ENCODE peak calls at places on chromosomes 4 and X, in ten cellular contexts. F is Peyer's patch; W is left lung; Q is Panc1; O is mucosa of descending colon; B is endodermal cell; P is CD8-positive, alpha-beta memory T cell; A is pancreas; D is lower lobe of right lung; M is left ventricle myocardium inferior. X is an unnamed sample. For H3K9me3, the result is how much of the 10 kb centered on the place peaks cover.

GRCh38 chrX:41981481-41982013 is 58.2 kb upstream of the CASK start:
- DNase-seq in D (no peak), Q (no peak), M (no peak), B (no peak), W (no peak), A (no peak), P (no peak), F (no peak), O (no peak), X (no peak)

GRCh38 chr4:99710020-99710419 is 52.4 kb upstream of the C4orf54 start:
- DNase-seq in Q (no peak), A (no peak), D (no peak), W (no peak), F (no peak), M (no peak), B (no peak), P (no peak), O (no peak), X (no peak)

GRCh38 chr4:155614111-155614762 is 52.4 kb upstream of the GUCY1A1 start:
- DNase-seq in P (no peak), B (no peak), M (no peak), D (no peak), A (no peak), O (no peak), Q (no peak), W (no peak), F (no peak), X (no peak)

GRCh38 chr4:152399246-152399645 is 136.6 kb downstream of the FBXW7 start:
- DNase-seq in A (no peak), M (no peak), P (peak), B (no peak), F (no peak), D (no peak), Q (no peak), W (no peak), O (no peak), X (no peak)

GRCh38 chrX:443676-444210 is 57.0 kb upstream of the PPP2R3B start:
- DNase-seq in B (no peak), W (no peak), O (no peak), M (no peak), Q (no peak), A (no peak), F (no peak), D (no peak), P (no peak), X (no peak)

GRCh38 chr4:113677333-113677732 is 84.2 kb downstream of the CAMK2D start:
- DNase-seq in B (no peak), P (peak), M (no peak), F (no peak), O (no peak), W (no peak), Q (no peak), A (no peak), D (no peak), X (no peak)

GRCh38 chrX:55201930-55202579 is 18.1 kb upstream of the PAGE5 start:
- DNase-seq in O (no peak), B (no peak), M (no peak), W (no peak), A (no peak), D (no peak), F (no peak), Q (no peak), P (no peak), X (no peak)

GRCh38 chrX:16828126-16828908 is 41.8 kb downstream of the RBBP7 start:
- DNase-seq in F (no peak), P (no peak), W (no peak), D (no peak), O (no peak), M (no peak), A (no peak), B (no peak), Q (no peak), X (no peak)

GRCh38 chr4:17109126-17109525 is 210.7 kb upstream of the LDB2 start:
- DNase-seq in Q (no peak), A (no peak), F (no peak), D (no peak), O (no peak), W (no peak), B (no peak), P (no peak), M (no peak), X (no peak)

GRCh38 chr4:69731826-69732225 is 28.6 kb downstream of the SULT1B1 start:
- DNase-seq in P (no peak), D (no peak), W (no peak), Q (no peak), M (no peak), O (no peak), A (no peak), B (no peak), F (no peak), X (no peak)

GRCh38 chr4:71732706-71733105 is 51.2 kb downstream of the GC start:
- DNase-seq in O (no peak), D (no peak), Q (no peak), P (no peak), A (no peak), M (no peak), B (no peak), W (no peak), F (no peak), X (no peak)

GRCh38 chr4:173367285-173367684 is 3.5 kb upstream of the SAP30 start:
- DNase-seq in M (no peak), P (no peak), A (no peak), O (no peak), D (no peak), W (no peak), B (no peak), Q (no peak), F (no peak), X (no peak)

GRCh38 chrX:142001934-142002333 is 98.2 kb downstream of the MAGEC1 start:
- DNase-seq in B (no peak), Q (no peak), W (no peak), F (no peak), P (no peak), D (no peak), A (no peak), O (no peak), M (no peak), X (no peak)

GRCh38 chrX:15511563-15511962 is 11.0 kb downstream of the BMX start:
- DNase-seq in W (no peak), D (no peak), F (no peak), O (no peak), B (no peak), A (no peak), M (no peak), P (no peak), Q (no peak), X (no peak)

GRCh38 chrX:48179691-48180090 is 16.9 kb downstream of the SSX5 start:
- DNase-seq in P (no peak), B (no peak), W (no peak), M (no peak), F (no peak), Q (no peak), O (no peak), A (no peak), D (no peak), X (no peak)

GRCh38 chr4:185708348-185708747 is 103.6 kb downstream of the SORBS2 start:
- DNase-seq in D (no peak), B (no peak), O (no peak), F (no peak), Q (no peak), M (no peak), A (no peak), P (no peak), W (no peak), X (no peak)

GRCh38 chrX:40096395-40097091 is 1.2 kb downstream of the BCOR start:
- DNase-seq in F (peak), D (peak), O (peak), Q (no peak), A (peak), M (peak), B (peak), P (peak), W (peak), X (peak)

GRCh38 chr4:119587796-119588195 is 40.8 kb downstream of the PDE5A start:
- DNase-seq in W (no peak), M (no peak), D (no peak), A (no peak), F (no peak), Q (no peak), O (no peak), P (no peak), B (no peak), X (no peak)

GRCh38 chr4:56134272-56134671 is 185.5 kb downstream of the CEP135 start:
- DNase-seq in W (no peak), A (no peak), Q (no peak), P (no peak), M (peak), B (peak), O (no peak), D (no peak), F (no peak), X (no peak)

GRCh38 chrX:128106630-128107029 is 54.4 kb upstream of the ACTRT1 start:
- DNase-seq in F (no peak), A (no peak), P (no peak), O (no peak), D (no peak), M (no peak), Q (peak), B (peak), W (no peak), X (no peak)

GRCh38 chrX:150547511-150548115 is 20.8 kb upstream of the MTM1 start:
- DNase-seq in D (peak), Q (no peak), W (peak), F (peak), O (peak), B (peak), M (peak), A (peak), P (no peak), X (no peak)

GRCh38 chr4:139599594-139600374 is 43.8 kb upstream of the SETD7 start:
- DNase-seq in P (no peak), B (no peak), W (no peak), M (no peak), O (no peak), A (no peak), D (no peak), F (no peak), Q (peak), X (no peak)

GRCh38 chr4:38673109-38673978 is 9.3 kb downstream of the KLF3 start:
- DNase-seq in A (no peak), M (peak), F (peak), P (peak), Q (no peak), W (peak), O (peak), D (peak), B (peak), X (no peak)

GRCh38 chr4:825063-825968 is 613 bp downstream of the CPLX1 start:
- DNase-seq in O (peak), Q (no peak), F (peak), A (peak), P (peak), M (no peak), W (peak), D (peak), B (peak), X (no peak)

GRCh38 chrX:7198499-7198898 is 50.5 kb upstream of the PUDP start:
- DNase-seq in W (no peak), F (no peak), P (no peak), B (no peak), A (no peak), D (no peak), M (no peak), O (no peak), Q (no peak), X (no peak)

GRCh38 chrX:28946846-28947245 is 359.6 kb downstream of the IL1RAPL1 start:
- DNase-seq in P (no peak), Q (no peak), D (no peak), W (no peak), A (no peak), B (no peak), O (no peak), F (no peak), M (no peak), X (no peak)

GRCh38 chr4:24973471-24974251 is 57.1 kb downstream of the LGI2 start:
- DNase-seq in M (peak), O (peak), B (peak), P (no peak), W (peak), Q (no peak), D (peak), A (no peak), F (peak), X (no peak)

GRCh38 chrX:31266172-31267076 is 194.6 kb upstream of the FTHL17 start:
- DNase-seq in D (peak), W (peak), A (peak), O (peak), P (no peak), F (peak), Q (no peak), M (peak), B (peak), X (no peak)

GRCh38 chr4:94559351-94559806 is 107.6 kb downstream of the PDLIM5 start:
- DNase-seq in P (no peak), W (no peak), B (no peak), A (no peak), M (no peak), F (no peak), O (no peak), D (no peak), Q (no peak), X (no peak)

GRCh38 chr4:132001542-132001941 is 1147.6 kb upstream of the PCDH10 start:
- DNase-seq in B (no peak), A (no peak), F (no peak), D (no peak), O (no peak), M (no peak), W (no peak), Q (no peak), P (no peak), X (no peak)

GRCh38 chr4:152089564-152089963 is 328.8 kb upstream of the GATB start:
- DNase-seq in O (no peak), A (no peak), M (no peak), F (no peak), D (no peak), P (no peak), W (no peak), B (no peak), Q (no peak), X (no peak)

GRCh38 chr4:83043801-83044407 is 8.9 kb downstream of the COPS4 start:
- DNase-seq in D (no peak), M (no peak), O (no peak), B (no peak), W (no peak), A (no peak), P (no peak), Q (no peak), F (no peak), X (no peak)

GRCh38 chr4:152708361-152708760 is 28.6 kb upstream of the TMEM154 start:
- DNase-seq in W (no peak), Q (no peak), F (no peak), P (no peak), B (no peak), O (no peak), D (no peak), M (no peak), A (no peak), X (no peak)

GRCh38 chrX:134685662-134686061 is 27.4 kb upstream of the PLAC1 start:
- DNase-seq in M (no peak), W (no peak), A (no peak), P (no peak), D (no peak), Q (no peak), B (no peak), F (no peak), O (no peak), X (no peak)

GRCh38 chrX:146409528-146409927 is 400.0 kb upstream of the CXorf51B start:
- DNase-seq in Q (no peak), P (no peak), F (no peak), D (no peak), O (no peak), B (no peak), W (no peak), A (no peak), M (no peak), X (no peak)
- H3K9me3 ChIP-seq in Q (under half), P (under half), F (under half), D (under half), O (under half), B (under half), W (under half), A (under half), M (under half), X (under half)

DNA sequence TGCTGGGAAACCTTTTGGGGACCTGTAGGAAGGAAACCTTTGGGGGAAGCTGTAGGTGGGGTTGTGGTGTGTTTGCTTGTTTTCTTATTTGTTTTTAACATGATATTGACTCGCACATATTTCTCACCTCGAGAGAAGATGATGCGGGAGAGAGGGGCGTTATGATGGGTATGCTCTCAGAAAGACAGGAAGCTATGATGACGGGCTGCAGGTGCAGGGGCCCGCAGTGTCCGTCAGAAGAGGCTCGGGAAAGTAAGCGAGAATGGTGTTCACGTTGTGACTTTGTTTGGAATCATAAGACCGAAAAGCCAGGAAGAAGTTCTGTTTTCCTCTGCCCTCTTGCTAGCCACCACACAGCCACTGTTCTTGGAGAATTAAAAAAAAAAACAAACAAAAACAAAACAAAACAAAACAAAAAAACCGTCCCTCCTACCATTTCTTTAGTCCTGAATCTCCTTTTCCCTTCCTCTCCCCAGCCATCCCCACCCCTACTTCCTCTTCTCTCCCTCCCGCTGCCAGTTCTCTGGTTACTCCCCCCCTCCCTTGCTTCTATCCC is 369 bp upstream of the BMP3 start:
- DNase-seq in W (no peak), P (no peak), F (no peak), Q (no peak), D (no peak), B (no peak), A (no peak), M (no peak), O (no peak), X (no peak)
- H3K4me3 ChIP-seq in W (peak), P (no peak), F (peak), Q (peak), D (peak), B (peak), A (no peak), M (peak), O (no peak), X (peak)

DNA sequence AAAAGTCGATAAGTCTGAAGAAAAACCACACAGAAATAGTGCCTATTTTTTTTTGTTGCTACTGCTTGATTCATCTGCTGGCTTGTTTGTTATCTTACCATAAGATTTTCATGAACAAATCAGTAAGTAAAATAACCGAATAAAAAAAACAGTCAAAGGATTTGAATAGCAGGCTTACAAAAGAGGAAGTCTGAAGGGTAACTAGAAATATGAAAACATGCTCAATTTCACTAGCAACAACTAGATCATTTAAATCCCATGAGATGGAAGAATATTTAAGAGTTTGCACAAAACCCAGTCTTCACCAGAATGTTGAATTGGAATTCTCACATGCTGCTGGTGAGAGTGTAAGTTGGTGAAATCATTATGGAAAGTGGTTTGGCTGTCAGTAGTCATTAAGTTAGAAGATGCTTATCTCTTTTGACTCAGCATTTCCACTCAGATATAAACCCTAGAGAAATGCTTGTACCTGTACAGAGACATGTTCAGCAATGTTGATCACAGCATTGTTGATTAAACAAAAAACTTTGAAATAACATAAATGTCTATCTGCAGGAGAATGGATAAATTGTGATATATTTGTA is 110.1 kb downstream of the PGRMC2 start:
- DNase-seq in Q (no peak), W (no peak), D (no peak), A (no peak), M (no peak), B (no peak), O (no peak), P (no peak), F (no peak), X (no peak)
- H3K9me3 ChIP-seq in Q (under half), W (under half), D (under half), A (under half), M (under half), B (under half), O (under half), P (under half), F (under half), X (under half)

GRCh38 chrX:130167040-130167439 is 1.4 kb upstream of the AIFM1 start:
- DNase-seq in P (no peak), W (no peak), Q (no peak), B (no peak), O (no peak), F (no peak), M (no peak), A (no peak), D (no peak), X (no peak)
- H3K4me3 ChIP-seq in P (no peak), W (peak), Q (peak), B (peak), O (no peak), F (no peak), M (peak), A (no peak), D (no peak), X (no peak)

GRCh38 chrX:88366314-88366713 is 380.7 kb upstream of the CPXCR1 start:
- DNase-seq in P (no peak), Q (no peak), A (no peak), D (no peak), M (no peak), W (no peak), F (no peak), O (no peak), B (no peak), X (no peak)
- H3K9me3 ChIP-seq in P (under half), Q (under half), A (under half), D (under half), M (under half), W (under half), F (under half), O (under half), B (under half), X (under half)

GRCh38 chr4:169008478-169008877 is 1.6 kb downstream of the CBR4 start:
- DNase-seq in Q (no peak), M (no peak), B (no peak), D (no peak), W (no peak), O (no peak), P (no peak), A (no peak), F (no peak), X (no peak)
- H3K4me3 ChIP-seq in Q (peak), M (peak), B (peak), D (peak), W (peak), O (no peak), P (peak), A (no peak), F (peak), X (no peak)

DNA sequence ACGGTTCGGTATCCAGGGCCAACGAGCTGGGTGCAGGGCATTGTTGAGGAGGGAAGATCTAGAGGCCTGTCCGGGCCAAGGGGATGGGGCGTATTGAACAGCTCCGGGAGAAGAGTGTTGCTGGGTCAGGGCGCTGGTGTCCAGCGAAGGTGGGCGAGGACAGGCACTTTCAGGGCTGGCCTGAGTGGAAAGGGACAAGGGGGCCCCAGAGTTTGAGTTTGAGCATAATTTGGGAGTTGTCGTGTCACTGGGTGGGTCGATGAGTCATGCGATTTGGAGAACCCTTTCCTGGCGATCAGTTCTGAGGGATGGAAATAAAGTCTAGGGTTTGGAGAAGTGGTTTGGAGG is 299 bp downstream of the PRRG3 start:
- DNase-seq in M (no peak), D (no peak), B (no peak), Q (no peak), A (no peak), P (no peak), O (no peak), W (no peak), F (no peak), X (no peak)
- H3K9me3 ChIP-seq in M (under half), D (under half), B (under half), Q (under half), A (under half), P (under half), O (under half), W (under half), F (under half), X (under half)

DNA sequence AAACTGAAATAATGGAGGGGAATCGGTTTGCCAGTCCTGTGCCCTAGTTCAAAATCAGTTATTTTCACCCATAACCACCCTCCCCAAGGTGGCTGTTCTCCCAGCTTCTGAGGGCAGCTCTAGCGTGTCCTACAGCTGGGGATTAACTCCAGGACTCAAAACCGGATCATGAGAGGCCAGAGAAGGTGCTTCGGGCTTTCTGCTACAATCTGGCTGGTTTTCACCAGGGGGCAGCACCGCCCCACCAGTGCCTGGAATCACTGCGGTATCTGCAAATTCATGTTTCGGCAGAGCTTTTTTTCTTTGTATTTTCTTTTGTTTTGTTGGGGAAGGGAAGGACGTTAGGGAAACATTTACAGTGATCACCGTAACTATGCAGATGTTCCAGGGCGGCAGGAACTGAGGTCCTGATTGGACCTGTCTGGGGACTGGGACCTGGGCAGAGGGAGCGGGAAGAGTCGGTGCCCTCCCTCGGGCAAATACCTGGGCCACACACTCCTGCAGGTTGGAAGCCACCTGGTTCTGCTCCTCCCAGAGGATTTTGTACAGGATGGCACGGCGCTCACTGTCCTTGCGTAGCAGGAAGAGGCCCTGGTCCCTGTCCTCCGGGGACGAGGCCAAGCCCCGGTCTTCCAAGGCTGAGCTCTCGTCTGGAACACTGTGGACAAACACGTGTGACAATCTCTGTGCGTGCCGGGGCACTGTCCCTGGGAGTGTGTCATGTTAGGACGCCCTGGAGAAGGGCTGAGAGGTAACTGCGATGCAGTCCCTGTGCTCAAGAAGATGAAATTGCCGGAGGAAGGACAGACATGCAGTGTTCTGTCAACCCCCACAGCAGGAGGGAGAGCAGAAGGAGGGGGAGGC is 28.7 kb downstream of the PDHA1 start:
- DNase-seq in O (peak), A (no peak), B (peak), M (peak), Q (no peak), P (peak), D (peak), F (peak), W (peak), X (peak)
- H3K4me3 ChIP-seq in O (no peak), A (no peak), B (peak), M (peak), Q (no peak), P (peak), D (peak), F (peak), W (peak), X (peak)